ENCODE peak calls at places on chromosome 22, in nine cellular contexts. One of them, this sample, is unnamed. For H3K4me1, the result is how much of the 10 kb centered on the place peaks cover.

GRCh38 chr22:19149047-19149883 is 827 bp downstream of the GSC2 start:
- DNase-seq in PC-3: no peak
- DNase-seq in tibial artery: no peak
- DNase-seq in body of pancreas: no peak
- DNase-seq in fibroblast of lung: peak
- DNase-seq in right cardiac atrium: no peak
- DNase-seq in CD8-positive, alpha-beta memory T cell: no peak
- DNase-seq in heart left ventricle: no peak
- DNase-seq in mesenchymal stem cell: no peak
- DNase-seq in this sample: no peak

GRCh38 chr22:44023404-44024287 is 456 bp upstream of the PARVB start:
- DNase-seq in PC-3: peak
- DNase-seq in tibial artery: no peak
- DNase-seq in body of pancreas: peak
- DNase-seq in fibroblast of lung: peak
- DNase-seq in right cardiac atrium: peak
- DNase-seq in CD8-positive, alpha-beta memory T cell: no peak
- DNase-seq in heart left ventricle: peak
- DNase-seq in mesenchymal stem cell: peak
- DNase-seq in this sample: peak

GRCh38 chr22:41915035-41915782 is at the start of gene SHISA8:
- DNase-seq in PC-3: peak
- DNase-seq in tibial artery: no peak
- DNase-seq in body of pancreas: peak
- DNase-seq in fibroblast of lung: peak
- DNase-seq in right cardiac atrium: peak
- DNase-seq in CD8-positive, alpha-beta memory T cell: peak
- DNase-seq in heart left ventricle: peak
- DNase-seq in mesenchymal stem cell: peak
- DNase-seq in this sample: peak

GRCh38 chr22:22787151-22787550 is 100.5 kb upstream of the IGLL5 start:
- DNase-seq in PC-3: no peak
- DNase-seq in tibial artery: no peak
- DNase-seq in body of pancreas: no peak
- DNase-seq in fibroblast of lung: no peak
- DNase-seq in right cardiac atrium: no peak
- DNase-seq in CD8-positive, alpha-beta memory T cell: no peak
- DNase-seq in heart left ventricle: no peak
- DNase-seq in mesenchymal stem cell: no peak
- DNase-seq in this sample: no peak

GRCh38 chr22:50548046-50548912 is 2.6 kb downstream of the KLHDC7B start:
- DNase-seq in PC-3: no peak
- DNase-seq in tibial artery: no peak
- DNase-seq in body of pancreas: peak
- DNase-seq in fibroblast of lung: no peak
- DNase-seq in right cardiac atrium: peak
- DNase-seq in CD8-positive, alpha-beta memory T cell: peak
- DNase-seq in heart left ventricle: no peak
- DNase-seq in mesenchymal stem cell: no peak
- DNase-seq in this sample: no peak

GRCh38 chr22:21802056-21802455 is 65.4 kb downstream of the MAPK1 start:
- DNase-seq in PC-3: no peak
- DNase-seq in tibial artery: no peak
- DNase-seq in body of pancreas: no peak
- DNase-seq in fibroblast of lung: peak
- DNase-seq in right cardiac atrium: no peak
- DNase-seq in CD8-positive, alpha-beta memory T cell: no peak
- DNase-seq in heart left ventricle: no peak
- DNase-seq in mesenchymal stem cell: no peak
- DNase-seq in this sample: no peak

GRCh38 chr22:23925020-23925606 is 30.9 kb downstream of the MIF start:
- DNase-seq in PC-3: no peak
- DNase-seq in tibial artery: no peak
- DNase-seq in body of pancreas: no peak
- DNase-seq in fibroblast of lung: no peak
- DNase-seq in right cardiac atrium: no peak
- DNase-seq in CD8-positive, alpha-beta memory T cell: no peak
- DNase-seq in heart left ventricle: no peak
- DNase-seq in mesenchymal stem cell: no peak
- DNase-seq in this sample: no peak

GRCh38 chr22:42684462-42685195 is 35.4 kb upstream of the CYB5R3 start:
- DNase-seq in PC-3: no peak
- DNase-seq in tibial artery: peak
- DNase-seq in body of pancreas: peak
- DNase-seq in fibroblast of lung: peak
- DNase-seq in right cardiac atrium: peak
- DNase-seq in CD8-positive, alpha-beta memory T cell: no peak
- DNase-seq in heart left ventricle: no peak
- DNase-seq in mesenchymal stem cell: no peak
- DNase-seq in this sample: no peak

GRCh38 chr22:17489101-17489500 is 74.2 kb upstream of the SLC25A18 start:
- DNase-seq in PC-3: no peak
- DNase-seq in tibial artery: no peak
- DNase-seq in body of pancreas: no peak
- DNase-seq in fibroblast of lung: no peak
- DNase-seq in right cardiac atrium: no peak
- DNase-seq in CD8-positive, alpha-beta memory T cell: no peak
- DNase-seq in heart left ventricle: no peak
- DNase-seq in mesenchymal stem cell: no peak
- DNase-seq in this sample: no peak

GRCh38 chr22:41848468-41848867 is 15.6 kb downstream of the SREBF2 start:
- DNase-seq in PC-3: no peak
- DNase-seq in tibial artery: peak
- DNase-seq in body of pancreas: no peak
- DNase-seq in fibroblast of lung: no peak
- DNase-seq in right cardiac atrium: no peak
- DNase-seq in CD8-positive, alpha-beta memory T cell: no peak
- DNase-seq in heart left ventricle: no peak
- DNase-seq in mesenchymal stem cell: no peak
- DNase-seq in this sample: peak

GRCh38 chr22:39940757-39941305 is 19.4 kb upstream of the TMA7B start:
- DNase-seq in PC-3: no peak
- DNase-seq in tibial artery: no peak
- DNase-seq in body of pancreas: no peak
- DNase-seq in fibroblast of lung: no peak
- DNase-seq in right cardiac atrium: no peak
- DNase-seq in CD8-positive, alpha-beta memory T cell: no peak
- DNase-seq in heart left ventricle: no peak
- DNase-seq in mesenchymal stem cell: no peak
- DNase-seq in this sample: no peak
- H3K4me1 ChIP-seq in PC-3: under half
- H3K4me1 ChIP-seq in tibial artery: under half
- H3K4me1 ChIP-seq in body of pancreas: under half
- H3K4me1 ChIP-seq in fibroblast of lung: under half
- H3K4me1 ChIP-seq in right cardiac atrium: under half
- H3K4me1 ChIP-seq in CD8-positive, alpha-beta memory T cell: half or more
- H3K4me1 ChIP-seq in heart left ventricle: under half
- H3K4me1 ChIP-seq in mesenchymal stem cell: under half
- H3K4me1 ChIP-seq in this sample: under half

GRCh38 chr22:28249402-28249801 is 330.3 kb upstream of the PITPNB start:
- DNase-seq in PC-3: no peak
- DNase-seq in tibial artery: no peak
- DNase-seq in body of pancreas: no peak
- DNase-seq in fibroblast of lung: no peak
- DNase-seq in right cardiac atrium: no peak
- DNase-seq in CD8-positive, alpha-beta memory T cell: no peak
- DNase-seq in heart left ventricle: no peak
- DNase-seq in mesenchymal stem cell: no peak
- DNase-seq in this sample: no peak

GRCh38 chr22:28246392-28246791 is 327.3 kb upstream of the PITPNB start:
- DNase-seq in PC-3: no peak
- DNase-seq in tibial artery: no peak
- DNase-seq in body of pancreas: no peak
- DNase-seq in fibroblast of lung: peak
- DNase-seq in right cardiac atrium: no peak
- DNase-seq in CD8-positive, alpha-beta memory T cell: no peak
- DNase-seq in heart left ventricle: no peak
- DNase-seq in mesenchymal stem cell: no peak
- DNase-seq in this sample: no peak

GRCh38 chr22:28247114-28247513 is 328.1 kb upstream of the PITPNB start:
- DNase-seq in PC-3: no peak
- DNase-seq in tibial artery: no peak
- DNase-seq in body of pancreas: no peak
- DNase-seq in fibroblast of lung: peak
- DNase-seq in right cardiac atrium: no peak
- DNase-seq in CD8-positive, alpha-beta memory T cell: no peak
- DNase-seq in heart left ventricle: no peak
- DNase-seq in mesenchymal stem cell: no peak
- DNase-seq in this sample: no peak

GRCh38 chr22:28245579-28246224 is 326.6 kb upstream of the PITPNB start:
- DNase-seq in PC-3: no peak
- DNase-seq in tibial artery: no peak
- DNase-seq in body of pancreas: no peak
- DNase-seq in fibroblast of lung: peak
- DNase-seq in right cardiac atrium: no peak
- DNase-seq in CD8-positive, alpha-beta memory T cell: no peak
- DNase-seq in heart left ventricle: no peak
- DNase-seq in mesenchymal stem cell: peak
- DNase-seq in this sample: no peak

DNA sequence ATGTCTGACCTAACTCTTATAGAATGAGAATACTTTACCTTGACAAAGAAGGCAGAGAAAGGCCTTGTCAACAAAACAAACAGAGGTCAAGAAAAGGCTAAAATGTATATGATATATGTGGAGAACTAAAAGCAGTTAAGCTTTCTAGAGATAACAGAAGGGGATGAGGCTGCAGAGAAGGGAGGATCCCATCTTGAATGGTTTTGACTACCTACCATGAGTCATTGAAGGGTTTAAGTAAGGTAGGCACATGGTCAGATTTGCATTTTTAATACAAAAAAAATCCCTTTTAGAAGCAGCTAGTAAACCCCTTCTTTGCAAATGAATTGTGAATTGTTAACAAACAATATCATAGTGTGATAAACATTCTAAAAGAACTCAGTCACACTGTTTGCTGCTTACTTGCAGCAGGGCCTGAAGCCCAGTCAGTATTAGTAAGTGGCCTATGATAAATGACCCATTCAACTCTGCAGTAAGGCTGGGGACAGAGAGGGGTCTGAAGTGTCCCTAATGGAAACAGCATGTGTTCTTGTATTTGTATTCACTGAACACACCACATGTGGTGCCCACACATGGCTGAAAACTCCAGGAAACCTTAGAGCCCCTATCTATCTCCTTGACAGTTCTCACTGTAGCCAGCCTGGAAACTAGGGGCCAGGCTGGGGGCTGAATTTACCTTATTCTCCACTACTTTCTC is 328.8 kb upstream of the PITPNB start:
- DNase-seq in PC-3: no peak
- DNase-seq in tibial artery: no peak
- DNase-seq in body of pancreas: no peak
- DNase-seq in fibroblast of lung: peak
- DNase-seq in right cardiac atrium: no peak
- DNase-seq in CD8-positive, alpha-beta memory T cell: no peak
- DNase-seq in heart left ventricle: no peak
- DNase-seq in mesenchymal stem cell: no peak
- DNase-seq in this sample: no peak
- H3K27ac ChIP-seq in PC-3: no peak
- H3K27ac ChIP-seq in tibial artery: no peak
- H3K27ac ChIP-seq in body of pancreas: no peak
- H3K27ac ChIP-seq in fibroblast of lung: no peak
- H3K27ac ChIP-seq in right cardiac atrium: no peak
- H3K27ac ChIP-seq in CD8-positive, alpha-beta memory T cell: no peak
- H3K27ac ChIP-seq in heart left ventricle: no peak
- H3K27ac ChIP-seq in mesenchymal stem cell: peak
- H3K27ac ChIP-seq in this sample: no peak

GRCh38 chr22:45310331-45311032 is 748 bp downstream of the FAM118A start:
- DNase-seq in PC-3: no peak
- DNase-seq in tibial artery: no peak
- DNase-seq in body of pancreas: peak
- DNase-seq in fibroblast of lung: no peak
- DNase-seq in right cardiac atrium: no peak
- DNase-seq in CD8-positive, alpha-beta memory T cell: no peak
- DNase-seq in heart left ventricle: no peak
- DNase-seq in mesenchymal stem cell: no peak
- DNase-seq in this sample: no peak
- H3K4me1 ChIP-seq in PC-3: under half
- H3K4me1 ChIP-seq in tibial artery: under half
- H3K4me1 ChIP-seq in body of pancreas: under half
- H3K4me1 ChIP-seq in fibroblast of lung: under half
- H3K4me1 ChIP-seq in right cardiac atrium: under half
- H3K4me1 ChIP-seq in CD8-positive, alpha-beta memory T cell: under half
- H3K4me1 ChIP-seq in heart left ventricle: under half
- H3K4me1 ChIP-seq in mesenchymal stem cell: under half
- H3K4me1 ChIP-seq in this sample: under half

GRCh38 chr22:20548806-20549205 is 41.4 kb downstream of the MED15 start:
- DNase-seq in PC-3: no peak
- DNase-seq in tibial artery: no peak
- DNase-seq in body of pancreas: no peak
- DNase-seq in fibroblast of lung: no peak
- DNase-seq in right cardiac atrium: no peak
- DNase-seq in CD8-positive, alpha-beta memory T cell: no peak
- DNase-seq in heart left ventricle: no peak
- DNase-seq in mesenchymal stem cell: no peak
- DNase-seq in this sample: no peak

GRCh38 chr22:20551805-20552449 is 44.5 kb downstream of the MED15 start:
- DNase-seq in PC-3: no peak
- DNase-seq in tibial artery: peak
- DNase-seq in body of pancreas: peak
- DNase-seq in fibroblast of lung: no peak
- DNase-seq in right cardiac atrium: peak
- DNase-seq in CD8-positive, alpha-beta memory T cell: peak
- DNase-seq in heart left ventricle: no peak
- DNase-seq in mesenchymal stem cell: no peak
- DNase-seq in this sample: no peak

GRCh38 chr22:20550851-20551744 is 43.7 kb downstream of the MED15 start:
- DNase-seq in PC-3: no peak
- DNase-seq in tibial artery: peak
- DNase-seq in body of pancreas: no peak
- DNase-seq in fibroblast of lung: peak
- DNase-seq in right cardiac atrium: peak
- DNase-seq in CD8-positive, alpha-beta memory T cell: peak
- DNase-seq in heart left ventricle: no peak
- DNase-seq in mesenchymal stem cell: peak
- DNase-seq in this sample: no peak

GRCh38 chr22:20549232-20549841 is 41.9 kb downstream of the MED15 start:
- DNase-seq in PC-3: no peak
- DNase-seq in tibial artery: no peak
- DNase-seq in body of pancreas: no peak
- DNase-seq in fibroblast of lung: peak
- DNase-seq in right cardiac atrium: no peak
- DNase-seq in CD8-positive, alpha-beta memory T cell: peak
- DNase-seq in heart left ventricle: no peak
- DNase-seq in mesenchymal stem cell: no peak
- DNase-seq in this sample: no peak

DNA sequence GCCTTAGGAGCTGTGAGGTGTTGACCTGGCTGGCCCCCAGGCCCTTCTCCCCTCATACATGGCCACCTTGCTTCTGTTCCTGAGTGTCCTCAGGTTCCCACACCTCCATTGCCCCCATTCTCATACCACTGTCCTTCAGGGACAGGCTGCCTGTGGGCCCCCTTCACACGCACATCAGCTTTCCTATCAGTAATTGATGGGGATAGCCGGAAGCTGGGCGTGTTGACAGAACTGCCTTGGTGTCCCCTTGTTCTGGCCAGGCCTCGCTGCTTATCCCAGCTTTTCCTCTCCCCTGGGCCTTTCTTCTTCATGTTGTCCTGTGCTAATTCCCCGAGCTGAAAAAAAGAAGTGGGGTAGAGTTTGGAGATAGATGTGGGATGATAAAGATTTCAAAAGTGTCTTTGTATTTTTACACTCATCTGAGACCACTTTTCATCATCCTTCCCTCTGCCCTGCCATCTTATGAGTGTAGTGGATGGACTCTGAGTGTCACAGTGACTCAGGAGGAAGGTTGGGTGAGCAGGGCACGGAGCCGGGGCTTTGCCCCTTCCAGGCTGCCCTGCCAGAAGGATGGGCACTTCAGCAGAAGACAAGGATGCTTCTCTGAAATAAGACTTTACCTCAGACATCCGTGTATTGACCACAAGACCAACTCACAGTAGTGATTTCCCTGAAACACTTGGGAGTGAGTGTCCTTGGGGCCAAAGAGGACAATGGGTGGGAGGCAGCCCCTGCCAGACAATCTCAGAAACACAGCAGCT is 42.8 kb downstream of the MED15 start:
- DNase-seq in PC-3: no peak
- DNase-seq in tibial artery: no peak
- DNase-seq in body of pancreas: no peak
- DNase-seq in fibroblast of lung: no peak
- DNase-seq in right cardiac atrium: no peak
- DNase-seq in CD8-positive, alpha-beta memory T cell: peak
- DNase-seq in heart left ventricle: no peak
- DNase-seq in mesenchymal stem cell: no peak
- DNase-seq in this sample: no peak
- H3K27ac ChIP-seq in PC-3: no peak
- H3K27ac ChIP-seq in tibial artery: peak
- H3K27ac ChIP-seq in body of pancreas: peak
- H3K27ac ChIP-seq in fibroblast of lung: peak
- H3K27ac ChIP-seq in right cardiac atrium: peak
- H3K27ac ChIP-seq in CD8-positive, alpha-beta memory T cell: peak
- H3K27ac ChIP-seq in heart left ventricle: peak
- H3K27ac ChIP-seq in mesenchymal stem cell: peak
- H3K27ac ChIP-seq in this sample: peak